ENCODE peak calls at places on chromosomes 3 and 15, in four cellular contexts. M is HFFc6, D is GM10248, Q is Kasumi-1. Y is an unnamed sample.

GRCh38 chr15:39084683-39085530 is 496.0 kb upstream of the THBS1 start:
- DNase-seq in M (peak; percentile 57), D (no peak), Q (no peak), Y (peak; percentile 81)

GRCh38 chr15:90869601-90870353 is 1.4 kb downstream of the FURIN start:
- DNase-seq in M (peak; percentile 43), D (no peak), Q (peak; percentile 95), Y (no peak)

GRCh38 chr3:37096292-37096691 is 78.1 kb downstream of the LRRFIP2 start:
- DNase-seq in M (peak; percentile 64), D (no peak), Q (no peak), Y (peak; percentile 75)

GRCh38 chr15:89746386-89746974 is 4.6 kb downstream of the MESP1 start:
- DNase-seq in M (no peak), D (no peak), Q (no peak), Y (no peak)

GRCh38 chr15:49045691-49046112 is 544 bp downstream of the SECISBP2L start:
- DNase-seq in M (peak; percentile 9), D (peak; percentile 54), Q (peak; percentile 48), Y (no peak)

GRCh38 chr3:130379274-130379673 is 33.8 kb downstream of the COL6A5 start:
- DNase-seq in M (no peak), D (no peak), Q (no peak), Y (no peak)

GRCh38 chr3:195895078-195895899 is 13.1 kb downstream of the TNK2 start:
- DNase-seq in M (peak; percentile 33), D (peak; percentile 82), Q (peak; percentile 50), Y (no peak)

GRCh38 chr15:82663186-82663600 is 16.0 kb upstream of the CPEB1 start:
- DNase-seq in M (no peak), D (peak; percentile 69), Q (peak; percentile 48), Y (no peak)

GRCh38 chr15:40327338-40327917 is 3.9 kb downstream of the INAFM2 start:
- DNase-seq in M (no peak), D (no peak), Q (no peak), Y (no peak)

GRCh38 chr3:136860541-136860940 is 1.5 kb upstream of the NCK1 start:
- DNase-seq in M (no peak), D (no peak), Q (no peak), Y (no peak)

GRCh38 chr3:100602506-100603444 is 6.6 kb upstream of the ADGRG7 start:
- DNase-seq in M (no peak), D (peak; percentile 54), Q (peak; percentile 56), Y (no peak)

GRCh38 chr15:83379574-83379973 is 67.6 kb upstream of the SH3GL3 start:
- DNase-seq in M (peak; percentile 49), D (no peak), Q (no peak), Y (no peak)

GRCh38 chr15:44801797-44802196 is 65.5 kb downstream of the TRIM69 start:
- DNase-seq in M (no peak), D (no peak), Q (no peak), Y (no peak)

GRCh38 chr15:65323071-65323511 is 18.6 kb downstream of the RNU5B-1 start:
- DNase-seq in M (no peak), D (no peak), Q (no peak), Y (no peak)

GRCh38 chr3:135017494-135017893 is 222.4 kb downstream of the EPHB1 start:
- DNase-seq in M (no peak), D (no peak), Q (no peak), Y (no peak)

GRCh38 chr15:77749236-77749997 is 116.7 kb upstream of the LINGO1 start:
- DNase-seq in M (no peak), D (no peak), Q (no peak), Y (no peak)

GRCh38 chr15:100021653-100022052 is 288.4 kb upstream of the LYSMD4 start:
- DNase-seq in M (no peak), D (no peak), Q (no peak), Y (no peak)

GRCh38 chr3:94862703-94863102 is 799.8 kb downstream of the NSUN3 start:
- DNase-seq in M (no peak), D (peak; percentile 12), Q (peak; percentile 50), Y (no peak)

GRCh38 chr3:191141728-191142127 is 57.3 kb upstream of the OSTN start:
- DNase-seq in M (peak; percentile 84), D (no peak), Q (peak; percentile 41), Y (peak; percentile 44)

GRCh38 chr3:108489776-108490175 is 20.6 kb downstream of the MYH15 start:
- DNase-seq in M (peak; percentile 28), D (peak; percentile 53), Q (peak; percentile 74), Y (no peak)

GRCh38 chr3:15319127-15319526 is 13.3 kb downstream of the SH3BP5 start:
- DNase-seq in M (no peak), D (no peak), Q (no peak), Y (no peak)

GRCh38 chr15:60165111-60165510 is 161.0 kb downstream of the FOXB1 start:
- DNase-seq in M (no peak), D (no peak), Q (no peak), Y (no peak)

GRCh38 chr15:41698779-41699178 is 38.6 kb downstream of the MGA start:
- DNase-seq in M (peak; percentile 68), D (no peak), Q (no peak), Y (peak; percentile 11)

GRCh38 chr3:110178965-110179364 is 841.6 kb upstream of the DPPA4 start:
- DNase-seq in M (no peak), D (no peak), Q (no peak), Y (no peak)

GRCh38 chr3:73625124-73625665 is 454 bp upstream of the PDZRN3 start:
- DNase-seq in M (peak; percentile 73), D (no peak), Q (no peak), Y (no peak)

GRCh38 chr3:115436767-115437301 is 186.5 kb upstream of the GAP43 start:
- DNase-seq in M (peak; percentile 97), D (no peak), Q (no peak), Y (peak; percentile 93)

GRCh38 chr3:30750967-30751366 is 143.5 kb downstream of the GADL1 start:
- DNase-seq in M (no peak), D (no peak), Q (no peak), Y (no peak)

GRCh38 chr3:143070977-143071551 is 48.5 kb upstream of the CHST2 start:
- DNase-seq in M (peak; percentile 93), D (no peak), Q (no peak), Y (peak; percentile 97)

GRCh38 chr3:37996785-37997301 is 6.3 kb downstream of the VILL start:
- DNase-seq in M (peak; percentile 71), D (peak; percentile 78), Q (peak; percentile 90), Y (no peak)

GRCh38 chr15:25345943-25346342 is 92.9 kb downstream of the UBE3A start:
- DNase-seq in M (no peak), D (no peak), Q (no peak), Y (peak; percentile 4)

GRCh38 chr3:54756330-54756731 is 171.5 kb downstream of the LRTM1 start:
- DNase-seq in M (no peak), D (no peak), Q (no peak), Y (peak; percentile 16)

GRCh38 chr15:70856177-70856883 is 2.4 kb upstream of the LARP6 start:
- DNase-seq in M (no peak), D (no peak), Q (no peak), Y (no peak)

GRCh38 chr3:24052446-24052845 is 107.4 kb downstream of the NR1D2 start:
- DNase-seq in M (no peak), D (no peak), Q (no peak), Y (no peak)

GRCh38 chr15:64149424-64150235 is 1.9 kb upstream of the SNX22 start:
- DNase-seq in M (peak; percentile 36), D (no peak), Q (peak; percentile 36), Y (no peak)